ENCODE peak calls at places on chromosomes 12 and 14, in four cellular contexts. V is fibroblast of lung, A is upper lobe of right lung, F is transverse colon. P is an unnamed sample.

GRCh38 chr12:123107926-123108681 is 42.8 kb downstream of the PITPNM2 start:
- DNase-seq in A (no peak), V (no peak), F (no peak), P (no peak)

GRCh38 chr14:64447890-64448667 is 17.2 kb upstream of the AKAP5 start:
- DNase-seq in A (no peak), V (peak), F (no peak), P (no peak)

GRCh38 chr14:100294213-100294962 is 11.9 kb downstream of the SLC25A29 start:
- DNase-seq in V (no peak), F (peak), A (peak), P (no peak)

GRCh38 chr12:32025906-32026305 is 66.7 kb downstream of the RESF1 start:
- DNase-seq in A (no peak), F (peak), V (no peak), P (no peak)

GRCh38 chr14:83779266-83779665 is 1750.7 kb upstream of the FLRT2 start:
- DNase-seq in F (no peak), A (no peak), V (peak), P (peak)

GRCh38 chr14:77111021-77111420 is 13.0 kb downstream of the CIPC start:
- DNase-seq in F (no peak), V (peak), A (peak), P (no peak)

GRCh38 chr12:132506730-132507538 is 17.0 kb downstream of the FBRSL1 start:
- DNase-seq in A (peak), V (peak), F (peak), P (no peak)

GRCh38 chr14:96811265-96811664 is 14.1 kb downstream of the VRK1 start:
- DNase-seq in A (no peak), F (no peak), V (peak), P (peak)

GRCh38 chr12:72075891-72076557 is 137.4 kb downstream of the TPH2 start:
- DNase-seq in V (no peak), A (peak), F (no peak), P (no peak)

GRCh38 chr12:104108755-104109445 is 29.1 kb downstream of the NFYB start:
- DNase-seq in V (peak), F (peak), A (peak), P (peak)

GRCh38 chr12:12032771-12033588 is 37.8 kb upstream of the BCL2L14 start:
- DNase-seq in V (peak), A (peak), F (peak), P (no peak)

GRCh38 chr14:105168496-105168978 is at the start of gene JAG2:
- DNase-seq in A (peak), V (peak), F (peak), P (peak)

GRCh38 chr12:98572010-98572409 is 21.5 kb upstream of the SLC25A3 start:
- DNase-seq in F (no peak), V (no peak), A (no peak), P (no peak)

GRCh38 chr14:101070540-101071492 is 167.3 kb upstream of the RTL1 start:
- DNase-seq in A (peak), V (no peak), F (peak), P (no peak)

GRCh38 chr14:101844752-101845151 is 83.2 kb downstream of the PPP2R5C start:
- DNase-seq in A (no peak), V (no peak), F (no peak), P (no peak)

GRCh38 chr14:104086210-104086660 is 735 bp downstream of the ASPG start:
- DNase-seq in V (no peak), A (peak), F (peak), P (no peak)

GRCh38 chr12:132474237-132474741 is 15.7 kb upstream of the FBRSL1 start:
- DNase-seq in A (no peak), V (no peak), F (no peak), P (no peak)

GRCh38 chr14:59314019-59314608 is 125.6 kb downstream of the DAAM1 start:
- DNase-seq in V (no peak), A (no peak), F (no peak), P (no peak)

GRCh38 chr12:49811961-49812401 is 16.2 kb downstream of the NCKAP5L start:
- DNase-seq in A (no peak), V (no peak), F (no peak), P (no peak)

GRCh38 chr12:49808686-49809368 is 19.4 kb downstream of the NCKAP5L start:
- DNase-seq in F (no peak), V (peak), A (no peak), P (no peak)

GRCh38 chr12:49811136-49811535 is 17.1 kb downstream of the NCKAP5L start:
- DNase-seq in A (no peak), V (no peak), F (no peak), P (no peak)

GRCh38 chr12:49809369-49810158 is 18.6 kb downstream of the NCKAP5L start:
- DNase-seq in V (peak), F (no peak), A (no peak), P (no peak)

GRCh38 chr12:49810159-49810459 is 18.1 kb downstream of the NCKAP5L start:
- DNase-seq in F (no peak), V (no peak), A (no peak), P (no peak)
- H3K27ac ChIP-seq in F (peak), V (no peak), A (peak), P (no peak)

GRCh38 chr12:7884687-7885086 is 12.0 kb upstream of the SLC2A14 start:
- DNase-seq in V (no peak), A (no peak), F (no peak), P (no peak)
- TF ChIP-seq CTCF in V (no peak), A (no peak), F (no peak), P (no peak)

DNA sequence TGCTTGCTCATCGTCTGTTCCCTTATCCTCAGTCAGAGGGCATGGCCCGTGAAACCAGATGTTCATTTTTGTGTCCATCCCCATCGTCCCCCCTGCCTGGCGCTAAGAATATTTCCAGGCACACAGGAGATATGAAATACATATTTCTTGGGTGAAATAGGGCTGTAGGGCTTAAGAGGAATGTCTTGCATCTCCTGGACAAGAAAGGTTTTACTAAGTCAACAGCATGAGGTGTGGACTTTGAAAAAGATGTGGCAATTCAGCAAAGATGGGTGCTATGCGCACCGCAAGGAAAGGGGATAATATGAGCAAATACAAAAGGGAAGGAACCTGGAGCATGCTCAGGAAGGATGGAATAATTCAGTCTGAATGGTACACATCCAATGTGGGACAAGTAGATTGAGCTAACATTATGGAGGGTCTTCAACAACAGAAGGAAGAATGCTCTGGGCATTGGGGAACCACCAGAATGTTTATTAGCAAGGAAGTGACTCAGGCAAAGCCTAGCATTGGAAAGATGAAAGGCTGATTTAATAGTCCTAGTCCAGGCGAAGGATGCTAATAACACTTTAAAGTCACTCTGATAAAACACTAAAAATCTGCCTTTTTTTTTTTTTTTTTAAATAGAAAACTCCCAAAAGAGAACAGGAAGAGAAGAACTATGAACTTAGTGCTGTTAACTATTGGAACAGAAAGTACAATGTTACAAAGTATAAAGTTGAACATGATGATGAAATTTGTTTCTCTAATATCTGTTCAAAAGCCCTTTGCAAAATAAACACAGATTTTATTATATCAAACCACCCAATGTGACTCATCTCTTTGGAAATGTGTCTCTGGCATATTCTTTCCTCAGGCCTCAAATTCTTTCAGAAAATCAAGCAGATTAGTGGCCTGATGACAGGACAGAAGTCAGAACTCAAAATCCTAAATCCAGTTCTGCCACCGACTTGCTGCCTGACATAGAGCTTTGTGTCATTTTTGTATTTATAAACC is 449.5 kb downstream of the BCAT1 start:
- DNase-seq in F (no peak), A (no peak), V (peak), P (no peak)
- H3K27ac ChIP-seq in F (peak), A (peak), V (peak), P (no peak)

DNA sequence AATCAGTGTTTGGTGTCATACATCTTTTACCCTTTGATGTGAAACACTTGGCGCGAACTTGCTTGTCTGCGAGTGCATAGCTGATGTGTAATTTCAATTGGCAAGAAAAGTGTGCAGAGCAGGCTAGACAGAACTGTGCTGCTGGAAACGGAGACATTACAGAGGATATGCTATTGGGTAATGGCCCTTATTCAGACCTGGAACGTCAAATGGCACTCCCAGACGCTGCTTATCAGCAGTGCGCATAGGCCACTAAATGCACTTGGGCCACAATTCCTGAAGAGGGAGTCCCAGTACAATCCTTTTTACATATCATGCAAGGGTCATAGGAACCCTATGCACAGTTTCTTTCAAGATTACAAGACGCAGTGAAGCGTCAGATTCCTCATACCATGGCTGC is 15.7 kb upstream of the SLC10A1 start:
- DNase-seq in F (peak), A (no peak), V (no peak), P (no peak)
- TF ChIP-seq CTCF in F (peak), A (no peak), V (no peak), P (peak)

GRCh38 chr12:114853003-114853529 is 169.1 kb upstream of the TBX3 start:
- DNase-seq in V (no peak), F (no peak), A (no peak), P (no peak)
- H3K27ac ChIP-seq in V (no peak), F (no peak), A (no peak), P (no peak)

P was measured in foreskin keratinocyte.